ENCODE peak calls at places on chromosomes 6 and 20, in six cellular contexts. U is esophagus muscularis mucosa; I is left lung; W is brain microvascular endothelial cell; G is CD8-positive, alpha-beta T cell; K is nephron progenitor cell. B is an unnamed sample.

GRCh38 chr6:81145506-81145905 is 607.0 kb downstream of the TENT5A start:
- DNase-seq in U (no peak), I (no peak), W (no peak), G (no peak), K (no peak), B (no peak)

GRCh38 chr6:14986370-14986769 is 259.5 kb upstream of the JARID2 start:
- DNase-seq in U (no peak), I (no peak), W (no peak), G (no peak), K (no peak), B (no peak)

GRCh38 chr6:146389740-146390139 is 153.9 kb upstream of the RAB32 start:
- DNase-seq in U (no peak), I (no peak), W (no peak), G (no peak), K (no peak), B (no peak)

GRCh38 chr6:157187182-157188093 is 135.9 kb downstream of the TMEM242 start:
- DNase-seq in U (no peak), I (no peak), W (no peak), G (no peak), K (peak; percentile 13), B (no peak)

GRCh38 chr20:33099842-33100538 is 20.5 kb downstream of the BPIFB4 start:
- DNase-seq in U (no peak), I (no peak), W (no peak), G (no peak), K (no peak), B (no peak)

GRCh38 chr6:36545767-36546663 is 1.3 kb downstream of the STK38 start:
- DNase-seq in U (no peak), I (no peak), W (peak; percentile 7), G (peak; percentile 60), K (no peak), B (no peak)

GRCh38 chr6:152348116-152348515 is 289.0 kb downstream of the SYNE1 start:
- DNase-seq in U (no peak), I (no peak), W (peak; percentile 27), G (no peak), K (no peak), B (no peak)

GRCh38 chr6:167469101-167469500 is 144.2 kb downstream of the TTLL2 start:
- DNase-seq in U (no peak), I (no peak), W (no peak), G (no peak), K (no peak), B (no peak)

GRCh38 chr6:36759177-36759757 is 61.6 kb downstream of the RAB44 start:
- DNase-seq in U (peak; percentile 94), I (peak; percentile 83), W (peak; percentile 52), G (peak; percentile 83), K (peak; percentile 90), B (peak; percentile 76)

GRCh38 chr6:121647905-121648304 is 212.5 kb downstream of the GJA1 start:
- DNase-seq in U (no peak), I (no peak), W (peak; percentile 53), G (no peak), K (no peak), B (no peak)

GRCh38 chr6:116881236-116881635 is 4.2 kb downstream of the RFX6 start:
- DNase-seq in U (no peak), I (no peak), W (no peak), G (no peak), K (no peak), B (no peak)

GRCh38 chr20:38321959-38322598 is 18.1 kb downstream of the BPI start:
- DNase-seq in U (no peak), I (no peak), W (peak; percentile 73), G (no peak), K (peak; percentile 50), B (no peak)

GRCh38 chr6:149890629-149891045 is 7.3 kb downstream of the RAET1E start:
- DNase-seq in U (no peak), I (no peak), W (no peak), G (no peak), K (no peak), B (no peak)

GRCh38 chr20:7775072-7775471 is 165.2 kb downstream of the HAO1 start:
- DNase-seq in U (no peak), I (no peak), W (no peak), G (no peak), K (no peak), B (no peak)

GRCh38 chr6:167300902-167301425 is 9.8 kb downstream of the UNC93A start:
- DNase-seq in U (no peak), I (no peak), W (no peak), G (no peak), K (no peak), B (no peak)

GRCh38 chr20:37475258-37475657 is 45.8 kb upstream of the NNAT start:
- DNase-seq in U (no peak), I (no peak), W (no peak), G (no peak), K (no peak), B (no peak)

GRCh38 chr6:35602133-35602946 is 86.4 kb downstream of the FKBP5 start:
- DNase-seq in U (no peak), I (no peak), W (peak; percentile 40), G (peak; percentile 56), K (no peak), B (no peak)

GRCh38 chr20:3572151-3572550 is 91.0 kb downstream of the GFRA4 start:
- DNase-seq in U (no peak), I (no peak), W (no peak), G (no peak), K (no peak), B (no peak)

GRCh38 chr6:127586372-127586771 is 9.4 kb downstream of the C6orf58 start:
- DNase-seq in U (no peak), I (no peak), W (no peak), G (no peak), K (no peak), B (no peak)

GRCh38 chr6:137846772-137847313 is 20.2 kb upstream of the TNFAIP3 start:
- DNase-seq in U (no peak), I (peak; percentile 81), W (no peak), G (no peak), K (no peak), B (no peak)

GRCh38 chr6:109381007-109381746 is 1.1 kb downstream of the CD164 start:
- DNase-seq in U (no peak), I (no peak), W (no peak), G (no peak), K (no peak), B (no peak)

GRCh38 chr20:37346526-37347346 is 796 bp downstream of the SRC start:
- DNase-seq in U (no peak), I (peak; percentile 33), W (no peak), G (no peak), K (peak; percentile 63), B (no peak)

GRCh38 chr6:21504790-21505189 is 88.8 kb upstream of the SOX4 start:
- DNase-seq in U (no peak), I (no peak), W (no peak), G (no peak), K (no peak), B (no peak)

GRCh38 chr20:29301624-29302259 is 1955.7 kb upstream of the DEFB115 start:
- DNase-seq in U (peak; percentile 70), I (no peak), W (no peak), G (no peak), K (no peak), B (no peak)

GRCh38 chr6:14925627-14926026 is 320.2 kb upstream of the JARID2 start:
- DNase-seq in U (no peak), I (no peak), W (peak; percentile 20), G (no peak), K (no peak), B (no peak)

GRCh38 chr6:73471686-73472290 is 10.3 kb downstream of the MTO1 start:
- DNase-seq in U (no peak), I (no peak), W (no peak), G (no peak), K (no peak), B (no peak)

GRCh38 chr6:31074406-31074805 is 38.0 kb downstream of the C6orf15 start:
- DNase-seq in U (no peak), I (no peak), W (no peak), G (no peak), K (no peak), B (no peak)

GRCh38 chr6:41262401-41262800 is 24.1 kb downstream of the TREM1 start:
- DNase-seq in U (no peak), I (no peak), W (no peak), G (no peak), K (no peak), B (no peak)

GRCh38 chr20:5078399-5078958 is 41.3 kb downstream of the PCNA start:
- DNase-seq in U (no peak), I (peak; percentile 89), W (peak; percentile 9), G (peak; percentile 82), K (no peak), B (no peak)

GRCh38 chr20:15195378-15195777 is 858.0 kb upstream of the FLRT3 start:
- DNase-seq in U (no peak), I (no peak), W (no peak), G (no peak), K (no peak), B (no peak)

GRCh38 chr6:9927271-9927670 is 487.6 kb downstream of the TFAP2A start:
- DNase-seq in U (no peak), I (no peak), W (no peak), G (no peak), K (no peak), B (no peak)

DNA sequence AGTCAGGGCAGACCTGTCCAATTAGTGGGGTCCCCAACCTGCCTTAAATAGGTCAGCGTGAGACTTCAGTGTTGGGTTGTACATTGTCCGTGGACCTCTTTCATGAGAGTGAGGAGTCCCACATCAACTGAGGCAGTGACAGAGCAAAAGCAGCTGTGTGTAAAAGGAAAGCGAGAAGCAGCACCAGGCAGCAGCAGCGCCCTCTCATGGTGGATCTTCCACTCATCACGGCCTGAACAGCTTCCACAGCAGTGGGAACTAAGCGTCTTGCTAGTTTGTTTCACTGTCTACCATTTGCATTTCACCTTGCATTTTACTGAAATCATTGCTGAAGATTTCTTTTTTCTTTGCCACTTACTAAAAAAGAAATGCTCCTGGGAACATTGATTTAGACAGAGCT is 333.8 kb downstream of the PKHD1 start:
- DNase-seq in U (no peak), I (no peak), W (no peak), G (no peak), K (peak; percentile 64), B (peak; percentile 16)
- TF ChIP-seq CTCF in U (no peak), I (no peak), W (no peak), G (no peak), K (peak; percentile 62), B (peak; percentile 70)

DNA sequence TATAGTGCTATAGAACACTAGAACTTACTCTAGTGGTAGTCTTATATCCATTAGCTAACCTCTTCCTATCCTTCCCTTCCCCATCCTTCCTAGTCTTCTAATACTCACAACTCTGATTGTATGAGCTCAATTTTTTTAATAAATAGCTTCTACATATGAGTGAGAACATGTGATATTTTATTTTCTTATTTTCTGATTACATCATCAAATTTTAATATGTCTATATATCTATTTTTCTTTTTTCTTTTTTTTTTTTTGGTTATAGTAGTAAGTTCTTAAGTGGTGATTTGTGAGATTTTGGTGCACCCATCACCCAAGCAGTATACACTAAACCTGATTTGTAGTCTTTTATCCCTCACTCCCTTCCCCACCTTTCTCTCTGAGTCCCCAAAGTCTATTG is 112.5 kb downstream of the JAG1 start:
- DNase-seq in U (no peak), I (no peak), W (no peak), G (no peak), K (no peak), B (no peak)
- TF ChIP-seq CTCF in U (no peak), I (no peak), W (no peak), G (no peak), K (no peak), B (no peak)

GRCh38 chr6:62150048-62150663 is 135.9 kb downstream of the KHDRBS2 start:
- DNase-seq in U (no peak), I (no peak), W (peak; percentile 1), G (no peak), K (peak; percentile 28), B (no peak)
- TF ChIP-seq CTCF in U (peak; percentile 30), I (peak; percentile 49), W (peak; percentile 51), G (no peak), K (peak; percentile 67), B (peak; percentile 83)

GRCh38 chr6:80132942-80133517 is 26.6 kb downstream of the BCKDHB start:
- DNase-seq in U (no peak), I (peak; percentile 44), W (peak; percentile 81), G (no peak), K (peak; percentile 10), B (no peak)
- TF ChIP-seq CTCF in U (peak; percentile 58), I (no peak), W (peak; percentile 71), G (no peak), K (no peak), B (peak; percentile 43)